ENCODE peak calls at places on chromosomes 5 and 9, in five cellular contexts. X, M, Q, Y and B are unnamed samples. For H3K4me1, the result is how much of the 10 kb centered on the place peaks cover.

GRCh38 chr5:117657591-117657990 is 1083.0 kb upstream of the SEMA6A start:
- DNase-seq in X (no peak), M (peak), Q (no peak), Y (no peak), B (no peak)

GRCh38 chr5:117999939-118000549 is 988.3 kb downstream of the DTWD2 start:
- DNase-seq in X (no peak), M (peak), Q (no peak), Y (no peak), B (no peak)

GRCh38 chr9:114386886-114387677 is 700 bp downstream of the AKNA start:
- DNase-seq in X (peak), M (peak), Q (no peak), Y (peak), B (peak)

GRCh38 chr5:54360089-54360488 is 49.7 kb upstream of the ARL15 start:
- DNase-seq in X (no peak), M (peak), Q (no peak), Y (no peak), B (no peak)

GRCh38 chr5:127615916-127616315 is 33.0 kb upstream of the CTXN3 start:
- DNase-seq in X (no peak), M (peak), Q (no peak), Y (no peak), B (no peak)

GRCh38 chr9:19513671-19514275 is 105.0 kb downstream of the ACER2 start:
- DNase-seq in X (no peak), M (no peak), Q (no peak), Y (no peak), B (no peak)

GRCh38 chr5:148384389-148384756 is 615 bp downstream of the FBXO38 start:
- DNase-seq in X (no peak), M (peak), Q (no peak), Y (no peak), B (no peak)

GRCh38 chr5:159181152-159181551 is 28.2 kb downstream of the RNF145 start:
- DNase-seq in X (no peak), M (no peak), Q (no peak), Y (no peak), B (no peak)

GRCh38 chr9:93813687-93814560 is 141.2 kb downstream of the BARX1 start:
- DNase-seq in X (no peak), M (no peak), Q (no peak), Y (no peak), B (peak)

GRCh38 chr5:10474521-10475075 is 32.9 kb downstream of the ROPN1L start:
- DNase-seq in X (no peak), M (peak), Q (no peak), Y (no peak), B (no peak)

GRCh38 chr5:139410886-139411835 is 7.3 kb upstream of the SPATA24 start:
- DNase-seq in X (no peak), M (no peak), Q (no peak), Y (peak), B (peak)

GRCh38 chr5:52453176-52453575 is 334.5 kb upstream of the ITGA1 start:
- DNase-seq in X (no peak), M (no peak), Q (no peak), Y (no peak), B (no peak)

GRCh38 chr5:142063878-142064331 is 44.7 kb upstream of the NDFIP1 start:
- DNase-seq in X (peak), M (peak), Q (peak), Y (peak), B (no peak)

GRCh38 chr5:115098041-115098702 is 71.5 kb downstream of the TRIM36 start:
- DNase-seq in X (no peak), M (peak), Q (no peak), Y (no peak), B (no peak)

GRCh38 chr5:153445875-153446567 is 44.4 kb upstream of the GRIA1 start:
- DNase-seq in X (peak), M (peak), Q (no peak), Y (peak), B (no peak)

GRCh38 chr5:146623009-146623408 is 107.0 kb upstream of the GPR151 start:
- DNase-seq in X (no peak), M (no peak), Q (no peak), Y (no peak), B (no peak)

GRCh38 chr5:67176931-67177330 is 19.7 kb downstream of the CD180 start:
- DNase-seq in X (no peak), M (no peak), Q (no peak), Y (no peak), B (no peak)

GRCh38 chr5:134582281-134582680 is 50.3 kb downstream of the SAR1B start:
- DNase-seq in X (no peak), M (no peak), Q (no peak), Y (no peak), B (no peak)

GRCh38 chr9:107782789-107783188 is 293.2 kb upstream of the KLF4 start:
- DNase-seq in X (no peak), M (no peak), Q (no peak), Y (no peak), B (no peak)
- H3K4me3 ChIP-seq in X (no peak), M (no peak), Q (no peak), Y (no peak), B (no peak)

GRCh38 chr9:38062498-38063362 is 6.3 kb downstream of the SHB start:
- DNase-seq in X (no peak), M (peak), Q (no peak), Y (no peak), B (no peak)
- H3K27ac ChIP-seq in X (peak), M (peak), Q (no peak), Y (no peak), B (no peak)

GRCh38 chr9:127773981-127774380 is 4.5 kb downstream of the SH2D3C start:
- DNase-seq in X (no peak), M (no peak), Q (no peak), Y (no peak), B (no peak)
- H3K4me1 ChIP-seq in X (under half), M (under half), Q (under half), Y (under half), B (under half)

GRCh38 chr9:79592736-79593493 is 21.1 kb downstream of the TLE4 start:
- DNase-seq in X (no peak), M (no peak), Q (peak), Y (no peak), B (no peak)
- H3K4me3 ChIP-seq in X (no peak), M (no peak), Q (no peak), Y (no peak), B (no peak)

GRCh38 chr9:104993291-104993963 is 65.5 kb upstream of the ABCA1 start:
- DNase-seq in X (peak), M (peak), Q (peak), Y (peak), B (peak)
- H3K27ac ChIP-seq in X (peak), M (peak), Q (peak), Y (peak), B (peak)

DNA sequence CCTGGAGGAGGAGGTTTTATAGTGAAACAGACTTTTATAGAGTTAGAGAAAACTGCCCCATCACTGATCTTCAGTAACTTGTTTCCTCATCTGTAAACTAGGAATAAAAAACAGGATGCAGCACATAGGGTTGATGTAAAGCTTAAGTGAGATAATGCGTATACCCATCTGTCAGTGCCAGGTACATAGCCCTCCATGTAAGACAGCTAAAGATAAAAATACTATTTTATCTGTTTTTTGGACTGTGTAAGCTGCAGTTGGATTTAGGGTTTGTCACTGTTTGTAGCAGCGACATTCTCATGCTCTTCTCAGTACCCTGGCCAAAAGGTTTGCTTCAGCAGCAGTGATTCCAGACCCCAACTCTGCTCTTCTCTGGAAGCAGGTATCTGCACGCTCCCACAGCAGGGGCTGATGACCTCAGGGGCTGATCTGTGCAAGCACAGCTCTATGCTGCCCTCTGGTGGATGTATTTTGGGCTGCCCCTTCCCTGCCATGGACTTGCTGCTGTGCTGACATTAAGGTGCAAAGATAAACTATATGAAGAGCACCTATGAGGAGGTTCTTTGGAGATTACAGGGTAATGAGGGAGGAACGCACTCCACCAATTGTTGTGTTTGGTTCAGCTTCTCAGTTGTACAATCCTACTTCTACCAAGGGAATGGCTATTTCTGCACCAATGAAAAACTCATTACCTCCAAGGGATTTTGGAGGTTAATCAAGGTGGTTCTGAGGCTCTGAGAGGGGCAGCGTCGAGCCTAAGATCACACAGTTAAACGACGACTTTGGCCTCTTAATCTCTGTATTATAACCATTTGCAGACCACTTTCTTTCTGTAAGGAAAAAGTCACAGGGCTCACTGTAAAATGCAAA is 13.1 kb downstream of the HMHB1 start:
- DNase-seq in X (peak), M (peak), Q (peak), Y (peak), B (peak)
- H3K4me1 ChIP-seq in X (under half), M (under half), Q (under half), Y (under half), B (under half)

GRCh38 chr9:107213561-107214028 is 69.5 kb upstream of the RAD23B start:
- DNase-seq in X (no peak), M (peak), Q (no peak), Y (no peak), B (no peak)
- H3K4me3 ChIP-seq in X (no peak), M (no peak), Q (no peak), Y (no peak), B (no peak)

DNA sequence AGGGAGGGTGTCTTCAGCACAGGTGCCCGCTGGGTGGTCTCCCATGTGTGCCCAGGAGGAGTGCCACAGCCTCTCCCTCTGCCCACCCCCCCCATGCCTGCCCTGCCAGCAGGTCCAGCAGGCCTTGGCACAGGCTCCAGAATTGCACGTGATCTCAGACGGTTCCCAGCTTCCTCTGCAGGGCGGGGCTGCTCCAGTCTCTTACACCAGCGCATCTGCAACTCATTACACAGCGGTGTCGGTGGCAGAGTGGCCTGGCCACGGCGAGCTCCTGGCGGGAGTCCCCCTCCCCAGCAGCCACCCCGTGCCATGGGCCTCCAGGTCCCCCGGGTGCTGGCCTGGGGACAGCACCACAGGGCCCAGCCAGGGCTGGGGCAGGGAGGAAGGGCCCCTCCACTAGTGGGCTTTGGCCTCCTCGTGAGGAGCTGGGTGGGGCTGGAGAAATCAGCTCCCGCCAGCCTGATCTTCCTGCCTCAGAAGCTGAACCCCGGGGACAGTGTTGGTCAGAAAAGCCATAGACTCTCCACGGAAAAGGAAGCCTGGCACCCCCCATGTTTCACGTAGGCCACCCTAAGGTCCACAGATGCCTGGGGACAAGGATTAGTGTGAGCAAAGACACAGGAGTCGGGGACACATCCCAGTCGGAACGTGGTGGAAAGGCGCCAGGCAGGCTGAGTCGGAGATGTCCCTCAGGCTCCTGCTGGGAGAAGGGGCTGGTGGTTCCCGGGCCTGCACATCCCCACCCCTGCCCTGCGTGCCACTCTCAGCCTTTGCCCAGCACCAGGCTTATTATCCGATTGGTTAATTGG is 40.2 kb downstream of the RXRA start:
- DNase-seq in X (peak), M (peak), Q (no peak), Y (peak), B (peak)
- H3K27ac ChIP-seq in X (peak), M (peak), Q (no peak), Y (peak), B (peak)

GRCh38 chr9:98006127-98006796 is 23.1 kb downstream of the ANP32B start:
- DNase-seq in X (no peak), M (no peak), Q (no peak), Y (no peak), B (no peak)
- H3K4me1 ChIP-seq in X (under half), M (under half), Q (under half), Y (under half), B (under half)